ENCODE peak calls at places on chromosome 10, in nine cellular contexts. D, N, E, K, O, F, C, J and B are unnamed samples.

GRCh38 chr10:58335306-58336005 is 650 bp downstream of the UBE2D1 start:
- DNase-seq in D (peak), N (peak), E (peak), K (peak), O (no peak), F (peak), C (no peak), J (no peak), B (peak)

GRCh38 chr10:77279207-77279606 is 358.4 kb downstream of the KCNMA1 start:
- DNase-seq in D (peak), N (no peak), E (no peak), K (no peak), O (no peak), F (no peak), C (no peak), J (no peak), B (peak)

GRCh38 chr10:107496594-107496993 is 332.1 kb upstream of the SORCS1 start:
- DNase-seq in D (no peak), N (no peak), E (no peak), K (no peak), O (no peak), F (no peak), C (no peak), J (no peak), B (no peak)

GRCh38 chr10:17056781-17057191 is 72.8 kb downstream of the CUBN start:
- DNase-seq in D (no peak), N (no peak), E (no peak), K (no peak), O (no peak), F (no peak), C (no peak), J (no peak), B (no peak)

GRCh38 chr10:70966848-70967553 is 78.6 kb upstream of the PCBD1 start:
- DNase-seq in D (no peak), N (no peak), E (no peak), K (no peak), O (no peak), F (no peak), C (no peak), J (no peak), B (no peak)

GRCh38 chr10:78541528-78542470 is 508.1 kb downstream of the RPS24 start:
- DNase-seq in D (peak), N (no peak), E (no peak), K (no peak), O (no peak), F (no peak), C (no peak), J (no peak), B (peak)

GRCh38 chr10:118991326-118991725 is 38.2 kb upstream of the NANOS1 start:
- DNase-seq in D (no peak), N (no peak), E (no peak), K (no peak), O (no peak), F (no peak), C (peak), J (no peak), B (no peak)

GRCh38 chr10:133025558-133026090 is 62.1 kb upstream of the ADGRA1 start:
- DNase-seq in D (no peak), N (no peak), E (no peak), K (no peak), O (no peak), F (no peak), C (no peak), J (no peak), B (no peak)

GRCh38 chr10:132192991-132193670 is 6.4 kb downstream of the DPYSL4 start:
- DNase-seq in D (no peak), N (no peak), E (no peak), K (no peak), O (peak), F (no peak), C (no peak), J (no peak), B (no peak)

GRCh38 chr10:6607187-6607586 is 27.1 kb upstream of the PRKCQ start:
- DNase-seq in D (peak), N (no peak), E (no peak), K (no peak), O (no peak), F (no peak), C (no peak), J (no peak), B (peak)